ENCODE peak calls at places on chromosomes 11 and 22, in seven cellular contexts. N, B, S, I, Q, F and L are unnamed samples.

GRCh38 chr11:103338621-103339484 is 229.6 kb downstream of the DYNC2H1 start:
- DNase-seq in F (no peak), I (no peak), B (no peak), S (peak; percentile 69), N (no peak), Q (no peak), L (no peak)

GRCh38 chr11:133678211-133678610 is 145.9 kb upstream of the OPCML start:
- DNase-seq in F (no peak), I (no peak), S (no peak), N (no peak), B (no peak), Q (no peak), L (no peak)

GRCh38 chr22:46972256-46972655 is 209.8 kb downstream of the TBC1D22A start:
- DNase-seq in S (no peak), B (no peak), F (no peak), Q (no peak), I (no peak), N (peak; percentile 70), L (no peak)

GRCh38 chr11:5234390-5234834 is at the start of gene HBD:
- DNase-seq in N (no peak), B (no peak), F (peak; percentile 3), Q (peak; percentile 16), I (no peak), S (peak; percentile 72), L (no peak)

GRCh38 chr22:46053563-46054090 is 76.7 kb upstream of the WNT7B start:
- DNase-seq in Q (peak; percentile 30), N (peak; percentile 95), F (no peak), B (peak; percentile 42), S (peak; percentile 57), I (peak; percentile 56), L (peak; percentile 59)

GRCh38 chr11:12458042-12458441 is 80.7 kb downstream of the PARVA start:
- DNase-seq in N (no peak), F (no peak), B (no peak), S (no peak), I (no peak), Q (no peak), L (no peak)

GRCh38 chr11:119482561-119483001 is 59.6 kb upstream of the THY1 start:
- DNase-seq in F (no peak), B (no peak), N (no peak), Q (no peak), S (no peak), I (no peak), L (no peak)

GRCh38 chr22:27317961-27318360 is 483.6 kb downstream of the MN1 start:
- DNase-seq in N (no peak), S (no peak), Q (no peak), I (no peak), F (no peak), B (no peak), L (no peak)

GRCh38 chr11:65540290-65541092 is 15.6 kb downstream of the SCYL1 start:
- DNase-seq in N (peak; percentile 99), F (peak; percentile 88), S (peak; percentile 91), B (peak; percentile 91), I (peak; percentile 83), Q (peak; percentile 94), L (peak; percentile 83)

GRCh38 chr11:69512136-69512535 is 30.7 kb downstream of the LINC01488 start:
- DNase-seq in N (peak; percentile 36), B (no peak), Q (no peak), S (no peak), F (no peak), I (no peak), L (no peak)

GRCh38 chr11:135033545-135033944 is 621.5 kb upstream of the B3GAT1 start:
- DNase-seq in Q (no peak), B (no peak), F (peak; percentile 80), S (peak; percentile 50), N (no peak), I (no peak), L (peak; percentile 15)

GRCh38 chr11:66595245-66595904 is 2.4 kb downstream of the CCS start:
- DNase-seq in N (no peak), I (no peak), Q (no peak), S (peak; percentile 89), F (no peak), B (no peak), L (peak; percentile 17)

GRCh38 chr11:47369676-47370075 is 8.7 kb downstream of the SPI1 start:
- DNase-seq in B (no peak), I (no peak), F (no peak), S (no peak), N (no peak), Q (no peak), L (no peak)

GRCh38 chr11:132858203-132858602 is 674.1 kb downstream of the OPCML start:
- DNase-seq in N (no peak), Q (no peak), I (no peak), F (peak; percentile 49), B (no peak), S (peak; percentile 67), L (no peak)

GRCh38 chr11:70503878-70504240 is 105.5 kb downstream of the CTTN start:
- DNase-seq in I (no peak), Q (peak; percentile 44), F (no peak), B (no peak), S (no peak), N (no peak), L (peak; percentile 80)

GRCh38 chr22:40281717-40282116 is 64.6 kb upstream of the ADSL start:
- DNase-seq in I (no peak), N (no peak), Q (no peak), F (no peak), S (no peak), B (no peak), L (peak; percentile 82)

GRCh38 chr11:129828301-129828836 is 12.7 kb downstream of the TMEM45B start:
- DNase-seq in B (no peak), Q (no peak), F (no peak), N (no peak), S (no peak), I (no peak), L (peak; percentile 79)

GRCh38 chr22:39343259-39344045 is 6.3 kb upstream of the SYNGR1 start:
- DNase-seq in N (no peak), F (peak; percentile 81), I (peak; percentile 25), B (no peak), Q (peak; percentile 67), S (peak; percentile 80), L (peak; percentile 15)

GRCh38 chr22:37803195-37803635 is 4.5 kb upstream of the GCAT start:
- DNase-seq in I (no peak), F (no peak), S (no peak), B (no peak), N (no peak), Q (no peak), L (no peak)

GRCh38 chr11:34052608-34053160 is 1.2 kb downstream of the CAPRIN1 start:
- DNase-seq in I (peak; percentile 5), F (peak; percentile 33), S (no peak), Q (peak; percentile 41), N (peak; percentile 67), B (no peak), L (peak; percentile 10)

GRCh38 chr11:47861762-47862161 is 13.6 kb upstream of the NUP160 start:
- DNase-seq in B (no peak), N (no peak), I (no peak), Q (no peak), F (no peak), S (peak; percentile 65), L (no peak)

GRCh38 chr11:41245704-41246398 is 213.6 kb downstream of the LRRC4C start:
- DNase-seq in I (no peak), N (peak; percentile 24), S (no peak), Q (peak; percentile 18), F (no peak), B (no peak), L (no peak)

GRCh38 chr11:124622531-124623451 is at the start of gene TBRG1:
- DNase-seq in F (peak; percentile 94), N (peak; percentile 92), B (peak; percentile 41), S (peak; percentile 92), Q (peak; percentile 90), I (peak; percentile 87), L (peak; percentile 96)

GRCh38 chr11:69368119-69368880 is 74.3 kb downstream of the MYEOV start:
- DNase-seq in F (no peak), S (no peak), N (no peak), Q (no peak), B (no peak), I (no peak), L (no peak)

GRCh38 chr11:61555051-61555969 is 25.6 kb downstream of the SYT7 start:
- DNase-seq in F (peak; percentile 42), Q (no peak), I (no peak), B (no peak), N (peak; percentile 77), S (no peak), L (peak; percentile 47)

GRCh38 chr11:26042113-26042512 is 289.8 kb upstream of the ANO3 start:
- DNase-seq in S (no peak), N (peak; percentile 1), I (no peak), Q (no peak), F (no peak), B (no peak), L (no peak)

GRCh38 chr11:75429902-75430691 is 2.9 kb downstream of the KLHL35 start:
- DNase-seq in N (peak; percentile 96), S (peak; percentile 70), F (peak; percentile 83), I (peak; percentile 49), B (peak; percentile 39), Q (peak; percentile 67), L (peak; percentile 42)

GRCh38 chr22:46916886-46917625 is 154.6 kb downstream of the TBC1D22A start:
- DNase-seq in B (no peak), S (no peak), Q (no peak), F (no peak), I (no peak), N (no peak), L (no peak)

GRCh38 chr11:40338739-40339138 is 1120.7 kb downstream of the LRRC4C start:
- DNase-seq in Q (no peak), B (no peak), F (no peak), N (no peak), I (no peak), S (peak; percentile 70), L (no peak)

GRCh38 chr11:128135451-128135850 is 451.9 kb downstream of the ETS1 start:
- DNase-seq in Q (no peak), S (peak; percentile 4), I (no peak), N (no peak), F (no peak), B (no peak), L (no peak)

GRCh38 chr22:41976070-41976901 is 7.0 kb downstream of the SEPTIN3 start:
- DNase-seq in F (peak; percentile 69), N (peak; percentile 92), I (peak; percentile 36), Q (peak; percentile 38), B (peak; percentile 3), S (no peak), L (peak; percentile 50)

GRCh38 chr22:40588726-40589125 is 47.8 kb downstream of the MRTFA start:
- DNase-seq in F (no peak), S (peak; percentile 90), I (no peak), N (no peak), B (peak; percentile 47), Q (no peak), L (no peak)